ENCODE peak calls at places on chromosomes 13 and 19, in eight cellular contexts. P, O, W, E, T, R, X and D are unnamed samples.

GRCh38 chr13:101343128-101343787 is 73.0 kb downstream of the NALCN start:
- DNase-seq in X (no peak), O (no peak), T (no peak), W (no peak), R (peak; percentile 6), P (no peak), E (no peak), D (no peak)

GRCh38 chr13:49502954-49503353 is 7.2 kb downstream of the PHF11 start:
- DNase-seq in X (no peak), O (no peak), W (no peak), E (no peak), P (no peak), T (no peak), R (peak; percentile 76), D (no peak)

GRCh38 chr19:6354098-6354674 is 7.1 kb upstream of the CLPP start:
- DNase-seq in O (no peak), P (no peak), R (peak; percentile 22), W (no peak), T (no peak), E (no peak), X (no peak), D (no peak)

GRCh38 chr13:99087130-99087953 is 109.5 kb upstream of the DOCK9 start:
- DNase-seq in X (peak; percentile 39), P (peak; percentile 86), O (no peak), W (peak; percentile 81), T (peak; percentile 97), R (peak; percentile 85), E (peak; percentile 87), D (peak; percentile 95)

GRCh38 chr13:44904982-44905381 is 84.3 kb downstream of the NUFIP1 start:
- DNase-seq in R (peak; percentile 96), W (no peak), X (no peak), T (no peak), O (no peak), P (no peak), E (peak; percentile 76), D (peak; percentile 47)

GRCh38 chr19:58123354-58123753 is 25.3 kb upstream of the ZSCAN18 start:
- DNase-seq in R (no peak), O (no peak), E (no peak), W (no peak), T (no peak), X (no peak), P (no peak), D (no peak)

GRCh38 chr13:46496086-46496485 is 56.9 kb upstream of the LRCH1 start:
- DNase-seq in W (no peak), T (no peak), X (no peak), E (no peak), O (no peak), P (no peak), R (no peak), D (no peak)

GRCh38 chr19:39448271-39448670 is 2.9 kb downstream of the SUPT5H start:
- DNase-seq in R (no peak), P (no peak), E (no peak), T (peak; percentile 81), W (no peak), O (no peak), X (no peak), D (no peak)

GRCh38 chr19:29867984-29868383 is 56.2 kb downstream of the CCNE1 start:
- DNase-seq in O (no peak), W (no peak), E (no peak), R (no peak), T (no peak), X (no peak), P (no peak), D (no peak)

GRCh38 chr13:98586400-98587144 is 9.7 kb upstream of the STK24 start:
- DNase-seq in T (no peak), P (no peak), W (no peak), E (no peak), R (no peak), X (no peak), O (no peak), D (no peak)

GRCh38 chr19:49473868-49474544 is at the start of gene FLT3LG:
- DNase-seq in O (no peak), P (peak; percentile 95), W (peak; percentile 23), T (peak; percentile 95), X (peak; percentile 75), R (peak; percentile 78), E (peak; percentile 64), D (peak; percentile 76)

GRCh38 chr13:22357132-22357531 is 686.3 kb downstream of the FGF9 start:
- DNase-seq in R (peak; percentile 47), E (no peak), T (no peak), W (no peak), X (no peak), P (no peak), O (no peak), D (no peak)

GRCh38 chr13:38636106-38636505 is 50.8 kb upstream of the FREM2 start:
- DNase-seq in P (no peak), E (no peak), X (no peak), O (no peak), T (no peak), W (no peak), R (no peak), D (no peak)

GRCh38 chr19:16202320-16203255 is 4.9 kb downstream of the AP1M1 start:
- DNase-seq in W (no peak), X (no peak), P (no peak), O (no peak), E (no peak), T (no peak), R (no peak), D (no peak)

GRCh38 chr13:30129411-30129810 is 177.9 kb downstream of the KATNAL1 start:
- DNase-seq in R (no peak), E (no peak), W (no peak), X (no peak), P (no peak), T (no peak), O (no peak), D (no peak)

GRCh38 chr13:94254737-94255136 is 224.7 kb downstream of the DCT start:
- DNase-seq in R (peak; percentile 13), W (no peak), T (no peak), P (no peak), E (no peak), X (no peak), O (no peak), D (no peak)

GRCh38 chr13:99159331-99160061 is 41.2 kb upstream of the UBAC2 start:
- DNase-seq in X (no peak), W (no peak), P (no peak), R (no peak), T (no peak), E (no peak), O (no peak), D (no peak)

GRCh38 chr13:83286737-83287136 is 595.5 kb downstream of the SLITRK1 start:
- DNase-seq in P (no peak), W (no peak), X (no peak), E (no peak), O (no peak), R (peak; percentile 46), T (no peak), D (no peak)

GRCh38 chr13:111517641-111518010 is 197.2 kb downstream of the TEX29 start:
- DNase-seq in R (no peak), W (no peak), O (no peak), P (peak; percentile 49), E (no peak), X (no peak), T (no peak), D (no peak)

GRCh38 chr19:20078696-20079095 is 896 bp downstream of the ZNF90 start:
- DNase-seq in W (peak; percentile 1), X (no peak), R (peak; percentile 75), T (peak; percentile 74), P (no peak), E (peak; percentile 7), O (no peak), D (peak; percentile 73)

GRCh38 chr13:95552539-95553270 is at the start of gene CLDN10:
- DNase-seq in O (no peak), X (no peak), T (peak; percentile 77), W (no peak), E (no peak), P (no peak), R (no peak), D (peak; percentile 79)

GRCh38 chr13:84651288-84651687 is 769.0 kb upstream of the SLITRK1 start:
- DNase-seq in O (no peak), X (no peak), T (no peak), E (no peak), R (peak; percentile 80), P (no peak), W (no peak), D (no peak)

GRCh38 chr19:17294051-17294891 is 9.0 kb downstream of the ABHD8 start:
- DNase-seq in W (no peak), R (no peak), E (no peak), O (no peak), T (peak; percentile 78), P (no peak), X (no peak), D (peak; percentile 94)

GRCh38 chr19:18023596-18024212 is 15.7 kb downstream of the ARRDC2 start:
- DNase-seq in X (peak; percentile 60), P (no peak), E (peak; percentile 79), W (peak; percentile 11), T (peak; percentile 95), R (no peak), O (no peak), D (no peak)

GRCh38 chr19:12720851-12721655 is 2.7 kb downstream of the TNPO2 start:
- DNase-seq in P (no peak), X (no peak), E (no peak), W (no peak), O (no peak), R (peak; percentile 22), T (no peak), D (peak; percentile 27)

GRCh38 chr13:90696656-90697055 is 650.8 kb upstream of the MIR17HG start:
- DNase-seq in X (no peak), P (no peak), R (no peak), W (no peak), E (no peak), T (no peak), O (no peak), D (no peak)

GRCh38 chr19:3852614-3853254 is 16.1 kb downstream of the ZFR2 start:
- DNase-seq in W (no peak), O (no peak), R (peak; percentile 83), P (peak; percentile 53), T (no peak), X (peak; percentile 59), E (no peak), D (peak; percentile 71)

GRCh38 chr19:51654783-51655182 is 8.2 kb upstream of the SIGLEC14 start:
- DNase-seq in X (no peak), R (no peak), T (no peak), W (no peak), P (peak; percentile 7), O (no peak), E (no peak), D (no peak)

GRCh38 chr13:71922191-71922590 is 55.2 kb upstream of the DACH1 start:
- DNase-seq in T (no peak), R (peak; percentile 95), W (no peak), E (no peak), P (no peak), O (no peak), X (no peak), D (no peak)

GRCh38 chr19:54947381-54947780 is at the start of gene NLRP7:
- DNase-seq in P (no peak), W (no peak), O (no peak), R (no peak), T (no peak), E (no peak), X (no peak), D (peak; percentile 51)

GRCh38 chr19:47106819-47107200 is 6.8 kb downstream of the ZC3H4 start:
- DNase-seq in X (no peak), W (no peak), P (no peak), T (no peak), E (no peak), O (no peak), R (no peak), D (no peak)

GRCh38 chr19:30236006-30236405 is 136.2 kb upstream of the ZNF536 start:
- DNase-seq in T (no peak), P (no peak), W (no peak), R (no peak), E (peak; percentile 84), O (no peak), X (no peak), D (no peak)

GRCh38 chr13:64684685-64685431 is 2545.3 kb downstream of the PCDH9 start:
- DNase-seq in T (no peak), O (no peak), X (no peak), P (no peak), W (no peak), E (no peak), R (no peak), D (peak; percentile 57)